ENCODE peak calls at places on chromosomes 7 and 10, in nine cellular contexts. F is endothelial cell; W is fibroblast of the aortic adventitia; O is CD8-positive, alpha-beta T cell; P is transverse colon; G is dorsolateral prefrontal cortex; H is GM12864; K is astrocyte of the spinal cord; R is heart left ventricle. Q is an unnamed sample.
A peak's percentile ranks its signal among the peaks of the same experiment; 100 is the strongest.

GRCh38 chr7:98278936-98279335 is 2.5 kb upstream of the BRI3 start:
- DNase-seq in F (no peak), W (no peak), O (no peak), P (no peak), G (no peak), H (no peak), K (no peak), R (no peak), Q (no peak)

GRCh38 chr7:151373599-151373998 is 32.0 kb downstream of the NUB1 start:
- DNase-seq in F (no peak), W (no peak), O (no peak), P (no peak), G (peak; percentile 27), H (no peak), K (no peak), R (no peak), Q (no peak)

GRCh38 chr10:5812283-5813090 is 747 bp downstream of the GDI2 start:
- DNase-seq in F (peak; percentile 54), W (peak; percentile 19), O (peak; percentile 10), P (peak; percentile 55), G (no peak), H (no peak), K (peak; percentile 15), R (peak; percentile 53), Q (peak; percentile 50)

GRCh38 chr7:144777005-144777814 is 58.6 kb downstream of the TPK1 start:
- DNase-seq in F (no peak), W (no peak), O (no peak), P (peak; percentile 17), G (no peak), H (no peak), K (no peak), R (no peak), Q (no peak)

GRCh38 chr10:131650771-131651673 is 249.8 kb upstream of the PPP2R2D start:
- DNase-seq in F (no peak), W (no peak), O (no peak), P (no peak), G (no peak), H (no peak), K (no peak), R (no peak), Q (no peak)

GRCh38 chr7:506921-507622 is 12.6 kb downstream of the PDGFA start:
- DNase-seq in F (no peak), W (no peak), O (no peak), P (peak; percentile 6), G (no peak), H (no peak), K (no peak), R (no peak), Q (no peak)

GRCh38 chr10:103618575-103619423 is 125.3 kb downstream of the NEURL1 start:
- DNase-seq in F (no peak), W (peak; percentile 97), O (no peak), P (peak; percentile 27), G (no peak), H (no peak), K (no peak), R (peak; percentile 76), Q (no peak)

GRCh38 chr10:109430844-109431243 is 492.5 kb downstream of the XPNPEP1 start:
- DNase-seq in F (no peak), W (no peak), O (no peak), P (no peak), G (no peak), H (no peak), K (peak; percentile 17), R (no peak), Q (no peak)

GRCh38 chr7:74002474-74003017 is 25.4 kb upstream of the ELN start:
- DNase-seq in F (no peak), W (peak; percentile 52), O (no peak), P (peak; percentile 67), G (no peak), H (no peak), K (peak; percentile 78), R (peak; percentile 63), Q (no peak)

GRCh38 chr7:79241288-79242055 is 212.0 kb downstream of the MAGI2 start:
- DNase-seq in F (no peak), W (peak; percentile 79), O (no peak), P (no peak), G (no peak), H (no peak), K (peak; percentile 67), R (no peak), Q (no peak)

GRCh38 chr10:71761105-71761511 is 12.2 kb downstream of the VSIR start:
- DNase-seq in F (no peak), W (no peak), O (no peak), P (no peak), G (no peak), H (no peak), K (no peak), R (no peak), Q (no peak)

GRCh38 chr7:9091282-9091681 is 657.9 kb downstream of the NXPH1 start:
- DNase-seq in F (no peak), W (no peak), O (no peak), P (no peak), G (no peak), H (no peak), K (no peak), R (no peak), Q (no peak)

GRCh38 chr7:43763183-43763582 is 4.7 kb downstream of the BLVRA start:
- DNase-seq in F (no peak), W (no peak), O (no peak), P (no peak), G (no peak), H (no peak), K (no peak), R (no peak), Q (no peak)

GRCh38 chr7:20514364-20514763 is 101.1 kb upstream of the ABCB5 start:
- DNase-seq in F (no peak), W (peak; percentile 79), O (no peak), P (no peak), G (peak; percentile 48), H (no peak), K (peak; percentile 88), R (peak; percentile 23), Q (no peak)

DNA sequence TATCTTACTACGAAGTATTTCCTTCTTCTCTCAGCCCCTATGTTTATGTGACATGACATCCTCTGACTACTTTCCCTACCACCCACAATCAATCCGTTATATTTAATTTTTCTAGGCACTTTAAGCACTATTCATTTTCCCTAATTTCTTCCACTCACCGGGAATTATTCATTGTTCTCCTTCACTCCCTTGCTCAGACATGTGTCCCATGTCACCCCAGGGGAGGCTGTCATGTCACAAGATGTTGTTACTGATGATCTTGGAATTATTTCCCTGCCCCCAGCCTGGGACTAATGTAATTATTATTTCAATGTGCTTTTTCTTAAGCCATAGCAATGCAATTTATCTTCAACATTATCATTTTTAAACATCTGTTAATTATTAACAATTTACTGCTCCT is 317.2 kb downstream of the PHF14 start:
- DNase-seq in F (no peak), W (no peak), O (no peak), P (no peak), G (no peak), H (no peak), K (no peak), R (no peak), Q (no peak)
- TF ChIP-seq CTCF in F (no peak), W (no peak), O (no peak), P (no peak), G (no peak), H (no peak), K (no peak), R (no peak), Q (no peak)

GRCh38 chr10:91163709-91164474 is 56.6 kb upstream of the PCGF5 start:
- DNase-seq in F (no peak), W (peak; percentile 72), O (peak; percentile 13), P (peak; percentile 79), G (peak; percentile 69), H (no peak), K (peak; percentile 85), R (peak; percentile 46), Q (peak; percentile 45)
- TF ChIP-seq CTCF in F (no peak), W (no peak), O (no peak), P (peak; percentile 17), G (no peak), H (no peak), K (no peak), R (no peak), Q (no peak)

GRCh38 chr7:133741078-133741477 is 386.1 kb upstream of the LRGUK start:
- DNase-seq in F (no peak), W (no peak), O (no peak), P (no peak), G (no peak), H (no peak), K (no peak), R (no peak), Q (no peak)

GRCh38 chr7:133741703-133742102 is 385.4 kb upstream of the LRGUK start:
- DNase-seq in F (no peak), W (no peak), O (no peak), P (no peak), G (no peak), H (no peak), K (no peak), R (no peak), Q (no peak)

GRCh38 chr7:133744451-133744850 is 382.7 kb upstream of the LRGUK start:
- DNase-seq in F (no peak), W (no peak), O (no peak), P (no peak), G (no peak), H (no peak), K (no peak), R (no peak), Q (no peak)

GRCh38 chr7:133739817-133740216 is 387.3 kb upstream of the LRGUK start:
- DNase-seq in F (no peak), W (no peak), O (no peak), P (no peak), G (no peak), H (no peak), K (no peak), R (no peak), Q (no peak)

GRCh38 chr7:133742709-133743538 is 384.2 kb upstream of the LRGUK start:
- DNase-seq in F (peak; percentile 18), W (peak; percentile 60), O (no peak), P (no peak), G (no peak), H (no peak), K (peak; percentile 45), R (no peak), Q (no peak)
- TF ChIP-seq CTCF in F (peak; percentile 59), W (peak; percentile 70), O (no peak), P (no peak), G (peak; percentile 61), H (peak; percentile 43), K (peak; percentile 74), R (no peak), Q (peak; percentile 43)

GRCh38 chr10:62819521-62819920 is 3.4 kb upstream of the EGR2 start:
- DNase-seq in F (no peak), W (no peak), O (no peak), P (no peak), G (no peak), H (no peak), K (no peak), R (no peak), Q (no peak)

GRCh38 chr10:62816179-62817119 is at the start of gene EGR2:
- DNase-seq in F (peak; percentile 78), W (peak; percentile 94), O (peak; percentile 91), P (peak; percentile 94), G (peak; percentile 94), H (peak; percentile 97), K (peak; percentile 96), R (peak; percentile 94), Q (peak; percentile 93)

GRCh38 chr10:62817763-62818425 is 1.7 kb upstream of the EGR2 start:
- DNase-seq in F (peak; percentile 87), W (peak; percentile 61), O (no peak), P (peak; percentile 75), G (peak; percentile 34), H (no peak), K (peak; percentile 66), R (peak; percentile 81), Q (peak; percentile 88)

GRCh38 chr10:62817120-62817762 is 1.1 kb upstream of the EGR2 start:
- DNase-seq in F (peak; percentile 29), W (no peak), O (no peak), P (peak; percentile 58), G (no peak), H (no peak), K (peak; percentile 32), R (peak; percentile 79), Q (peak; percentile 61)

GRCh38 chr10:62818426-62819011 is 2.4 kb upstream of the EGR2 start:
- DNase-seq in F (peak; percentile 68), W (no peak), O (no peak), P (peak; percentile 26), G (no peak), H (no peak), K (no peak), R (peak; percentile 52), Q (peak; percentile 63)
- TF ChIP-seq CTCF in F (no peak), W (no peak), O (no peak), P (no peak), G (no peak), H (peak; percentile 17), K (no peak), R (no peak), Q (peak; percentile 48)

Q was measured in GM10248.